ENCODE peak calls at places on chromosome 18, in nine cellular contexts. A is lower lobe of right lung, J is H9, L is HCT116, B is foreskin keratinocyte, I is Panc1, V is psoas muscle, K is H1, M is heart right ventricle. N is an unnamed sample.

GRCh38 chr18:10936211-10937053 is 212.9 kb downstream of the PIEZO2 start:
- DNase-seq in I (no peak), V (no peak), A (no peak), J (no peak), L (no peak), M (no peak), B (no peak), K (no peak), N (no peak)

GRCh38 chr18:48922801-48923730 is 27.7 kb downstream of the SMAD7 start:
- DNase-seq in L (no peak), B (no peak), A (peak; percentile 77), K (no peak), M (no peak), V (peak; percentile 65), I (no peak), J (peak; percentile 32), N (peak; percentile 24)

GRCh38 chr18:73638709-73639108 is 508.9 kb downstream of the FBXO15 start:
- DNase-seq in M (no peak), I (no peak), A (no peak), L (no peak), J (no peak), V (no peak), K (no peak), B (peak; percentile 66), N (no peak)

GRCh38 chr18:25033747-25034471 is 318.1 kb downstream of the ZNF521 start:
- DNase-seq in B (peak; percentile 24), I (no peak), A (no peak), J (no peak), V (no peak), K (no peak), M (no peak), L (no peak), N (no peak)

GRCh38 chr18:49691177-49691608 is 122.1 kb downstream of the ACAA2 start:
- DNase-seq in M (no peak), L (peak; percentile 7), I (peak; percentile 67), J (no peak), B (peak; percentile 87), V (no peak), A (no peak), K (no peak), N (no peak)

GRCh38 chr18:27413495-27414401 is 228.6 kb upstream of the CHST9 start:
- DNase-seq in V (peak; percentile 25), L (no peak), K (no peak), M (peak; percentile 35), I (no peak), A (no peak), B (peak; percentile 39), J (no peak), N (no peak)

GRCh38 chr18:40852406-40852805 is 1102.6 kb upstream of the PIK3C3 start:
- DNase-seq in B (no peak), A (no peak), J (no peak), L (no peak), K (no peak), I (no peak), V (no peak), M (no peak), N (no peak)

GRCh38 chr18:49898421-49898820 is 85.1 kb upstream of the ACAA2 start:
- DNase-seq in M (peak; percentile 60), B (no peak), I (no peak), K (peak; percentile 73), V (peak; percentile 24), L (peak; percentile 18), J (peak; percentile 50), A (no peak), N (no peak)

GRCh38 chr18:56468379-56468778 is 170.0 kb downstream of the TXNL1 start:
- DNase-seq in B (no peak), K (no peak), J (no peak), M (no peak), I (no peak), L (no peak), V (no peak), A (no peak), N (no peak)

GRCh38 chr18:34789768-34790344 is 79.8 kb downstream of the DTNA start:
- DNase-seq in J (no peak), B (no peak), V (no peak), A (no peak), L (no peak), I (no peak), M (no peak), K (no peak), N (no peak)

GRCh38 chr18:26686532-26686931 is 138.2 kb upstream of the KCTD1 start:
- DNase-seq in J (no peak), B (no peak), A (no peak), I (no peak), V (no peak), L (no peak), M (no peak), K (no peak), N (no peak)

GRCh38 chr18:23998811-23999210 is 15.7 kb upstream of the TTC39C start:
- DNase-seq in V (no peak), J (no peak), K (no peak), A (no peak), B (peak; percentile 92), M (no peak), L (peak; percentile 23), I (no peak), N (no peak)

GRCh38 chr18:79588636-79589481 is 90.7 kb upstream of the CTDP1 start:
- DNase-seq in B (no peak), J (no peak), I (no peak), L (no peak), M (peak; percentile 86), V (peak; percentile 88), K (peak; percentile 59), A (peak; percentile 64), N (no peak)

GRCh38 chr18:23126352-23127056 is 8.8 kb upstream of the CABLES1 start:
- DNase-seq in B (no peak), A (no peak), M (no peak), K (no peak), J (no peak), I (no peak), V (no peak), L (no peak), N (no peak)

DNA sequence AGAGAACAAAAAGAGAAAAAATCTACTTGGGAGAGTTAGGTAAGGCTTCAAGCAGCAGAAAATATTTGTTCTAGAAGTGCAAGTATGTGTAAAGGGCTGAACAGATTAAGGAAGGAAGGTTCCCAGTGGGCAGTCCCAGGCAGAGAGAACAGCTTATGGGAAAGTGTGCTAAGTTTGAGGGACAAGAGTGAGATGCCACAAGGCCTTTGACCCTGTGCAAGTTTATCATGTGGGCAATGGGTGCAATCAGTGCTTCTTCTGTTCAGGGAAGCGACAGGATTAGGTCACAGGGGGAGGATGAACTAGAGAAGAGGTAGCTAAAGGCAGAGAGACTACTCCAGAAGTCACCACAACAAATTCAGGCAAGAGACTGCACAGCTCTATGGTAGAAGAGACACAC is 44.4 kb downstream of the LPIN2 start:
- DNase-seq in K (no peak), J (no peak), V (no peak), A (peak; percentile 60), B (no peak), L (no peak), I (no peak), M (no peak), N (no peak)
- H3K27ac ChIP-seq in K (no peak overlapping the region), J (no peak overlapping the region), V (no peak overlapping the region), A (peak overlapping the region; percentile 68), B (no peak overlapping the region), L (no peak overlapping the region), I (peak overlapping the region; percentile 66), M (peak overlapping the region; percentile 63), N (peak overlapping the region; percentile 63)

DNA sequence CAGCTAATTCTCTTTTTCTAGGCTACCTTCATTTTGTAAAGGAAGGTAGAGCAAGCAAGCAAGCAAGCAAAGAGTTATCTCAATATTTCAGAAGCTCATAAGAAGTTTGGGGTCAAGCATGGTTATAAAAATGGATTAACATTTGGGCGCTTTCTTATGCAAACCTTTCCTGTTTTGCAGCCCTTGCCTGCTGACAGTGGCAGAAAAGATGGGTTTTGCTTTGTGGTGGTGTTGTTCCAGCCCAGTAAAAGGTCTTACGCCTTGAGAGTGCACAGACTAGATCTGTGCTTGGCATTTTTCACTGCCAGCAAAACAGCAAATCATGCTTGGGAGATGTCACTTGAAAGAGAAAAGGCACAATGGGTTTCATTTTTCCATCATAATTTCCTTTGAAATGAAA is 1320.6 kb upstream of the CELF4 start:
- DNase-seq in J (no peak), A (no peak), M (no peak), V (no peak), L (no peak), I (no peak), K (no peak), B (no peak), N (no peak)
- H3K27ac ChIP-seq in J (no peak overlapping the region), A (no peak overlapping the region), M (no peak overlapping the region), V (no peak overlapping the region), L (no peak overlapping the region), I (no peak overlapping the region), K (no peak overlapping the region), B (no peak overlapping the region), N (no peak overlapping the region)

GRCh38 chr18:58639237-58639636 is 10.3 kb upstream of the ALPK2 start:
- DNase-seq in J (no peak), B (no peak), M (no peak), I (no peak), K (no peak), L (no peak), A (no peak), V (no peak), N (no peak)
- H3K27ac ChIP-seq in J (no peak overlapping the region), B (no peak overlapping the region), M (no peak overlapping the region), I (no peak overlapping the region), K (no peak overlapping the region), L (no peak overlapping the region), A (no peak overlapping the region), V (no peak overlapping the region), N (no peak overlapping the region)

GRCh38 chr18:8948011-8948410 is 154.5 kb upstream of the NDUFV2 start:
- DNase-seq in J (no peak), I (no peak), B (no peak), A (no peak), V (no peak), M (no peak), L (no peak), K (no peak), N (no peak)
- H3K27ac ChIP-seq in J (no peak overlapping the region), I (no peak overlapping the region), B (peak overlapping the region; percentile 71), A (no peak overlapping the region), V (no peak overlapping the region), M (no peak overlapping the region), L (no peak overlapping the region), K (no peak overlapping the region), N (no peak overlapping the region)

DNA sequence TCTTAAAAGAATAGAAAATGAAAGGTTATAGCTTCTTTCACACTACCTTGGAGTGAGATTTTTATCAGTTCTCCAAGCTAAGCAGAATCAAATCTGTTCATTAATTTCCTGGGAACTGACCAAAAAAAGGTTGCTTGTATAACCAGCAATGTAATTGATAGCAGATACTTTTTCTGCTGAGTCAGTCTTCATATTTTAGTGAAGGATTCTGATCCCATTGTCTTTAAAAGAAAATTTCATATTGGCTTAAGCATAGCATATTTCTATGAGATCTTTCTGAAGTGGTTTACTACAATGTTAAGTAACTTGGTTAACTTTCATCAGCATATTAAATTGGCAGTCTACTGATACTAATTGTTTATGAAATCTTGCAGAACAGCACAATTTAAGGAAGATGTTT is 338.0 kb downstream of the TMX3 start:
- DNase-seq in M (no peak), J (no peak), L (no peak), B (no peak), V (no peak), A (no peak), K (no peak), I (no peak), N (no peak)
- H3K27ac ChIP-seq in M (no peak overlapping the region), J (no peak overlapping the region), L (no peak overlapping the region), B (no peak overlapping the region), V (no peak overlapping the region), A (no peak overlapping the region), K (no peak overlapping the region), I (no peak overlapping the region), N (no peak overlapping the region)